ENCODE peak calls at places on chromosome 6, in six cellular contexts. A is caudate nucleus; X is RPMI8226; K is naive thymus-derived CD4-positive, alpha-beta T cell; M is type B pancreatic cell; L is activated CD4-positive, CD25-positive, alpha-beta regulatory T cell. Q is an unnamed sample.

GRCh38 chr6:85552652-85553051 is 41.0 kb downstream of the SNX14 start:
- DNase-seq in L (no peak), M (no peak), A (no peak), X (no peak), K (no peak), Q (no peak)

GRCh38 chr6:56573142-56573541 is 69.5 kb downstream of the DST start:
- DNase-seq in A (no peak), M (no peak), L (no peak), K (no peak), X (no peak), Q (no peak)

GRCh38 chr6:33655155-33655554 is 34.0 kb downstream of the ITPR3 start:
- DNase-seq in L (no peak), X (no peak), A (no peak), M (no peak), K (no peak), Q (no peak)

GRCh38 chr6:121314407-121315112 is 19.7 kb downstream of the TBC1D32 start:
- DNase-seq in L (no peak), A (no peak), M (no peak), X (no peak), K (no peak), Q (no peak)

GRCh38 chr6:139514819-139515218 is 140.4 kb upstream of the CITED2 start:
- DNase-seq in L (no peak), K (no peak), X (no peak), A (no peak), M (no peak), Q (no peak)

GRCh38 chr6:137764464-137764863 is 102.6 kb upstream of the TNFAIP3 start:
- DNase-seq in M (no peak), X (no peak), A (no peak), K (no peak), L (no peak), Q (no peak)

GRCh38 chr6:42260972-42261371 is 43.3 kb upstream of the MRPS10 start:
- DNase-seq in A (no peak), K (peak), M (no peak), L (no peak), X (no peak), Q (no peak)

GRCh38 chr6:78538002-78538401 is 329.3 kb upstream of the IRAK1BP1 start:
- DNase-seq in M (no peak), X (no peak), L (no peak), K (no peak), A (no peak), Q (no peak)

GRCh38 chr6:150409576-150410066 is 40.8 kb downstream of the IYD start:
- DNase-seq in M (no peak), K (no peak), X (peak), L (no peak), A (no peak), Q (no peak)

GRCh38 chr6:20640181-20640580 is 105.9 kb downstream of the CDKAL1 start:
- DNase-seq in M (no peak), X (no peak), A (no peak), L (no peak), K (no peak), Q (peak)

GRCh38 chr6:124679392-124679791 is 282.8 kb upstream of the RNF217 start:
- DNase-seq in M (no peak), K (no peak), A (no peak), L (no peak), X (no peak), Q (no peak)

GRCh38 chr6:37347177-37348145 is 6.3 kb upstream of the RNF8 start:
- DNase-seq in A (no peak), K (no peak), L (no peak), M (no peak), X (no peak), Q (no peak)

GRCh38 chr6:28648878-28649375 is 123.2 kb downstream of the GPX5 start:
- DNase-seq in X (no peak), K (no peak), M (no peak), L (no peak), A (no peak), Q (no peak)

GRCh38 chr6:2768696-2769095 is 3.5 kb downstream of the WRNIP1 start:
- DNase-seq in X (no peak), A (no peak), L (no peak), K (no peak), M (no peak), Q (no peak)

GRCh38 chr6:101522254-101522653 is 128.7 kb downstream of the GRIK2 start:
- DNase-seq in X (no peak), A (no peak), L (no peak), M (no peak), K (no peak), Q (no peak)

GRCh38 chr6:25366785-25367657 is 87.8 kb downstream of the CARMIL1 start:
- DNase-seq in L (no peak), X (peak), M (no peak), K (peak), A (no peak), Q (no peak)

GRCh38 chr6:146287691-146288369 is 255.8 kb upstream of the RAB32 start:
- DNase-seq in L (no peak), M (no peak), K (no peak), A (no peak), X (no peak), Q (no peak)